ENCODE peak calls at places on chromosomes 6 and 20, in four cellular contexts. One of them, this sample, is unnamed. For H3K27me3, the result is how much of the 10 kb centered on the place peaks cover.

GRCh38 chr20:18056174-18057105 is 1.3 kb downstream of the OVOL2 start:
- DNase-seq in HepG2: no peak
- DNase-seq in IMR-90: no peak
- DNase-seq in GM23248: peak
- DNase-seq in this sample: peak

GRCh38 chr6:134533991-134534390 is 216.1 kb upstream of the SGK1 start:
- DNase-seq in HepG2: no peak
- DNase-seq in GM23248: no peak
- DNase-seq in IMR-90: no peak
- DNase-seq in this sample: no peak

GRCh38 chr6:70099732-70100131 is 203.2 kb downstream of the COL9A1 start:
- DNase-seq in IMR-90: no peak
- DNase-seq in GM23248: no peak
- DNase-seq in HepG2: no peak
- DNase-seq in this sample: no peak

GRCh38 chr20:36932476-36933426 is 18.8 kb downstream of the SAMHD1 start:
- DNase-seq in GM23248: peak
- DNase-seq in IMR-90: peak
- DNase-seq in HepG2: peak
- DNase-seq in this sample: no peak

GRCh38 chr6:79077680-79078056 is 386 bp downstream of the PHIP start:
- DNase-seq in IMR-90: no peak
- DNase-seq in HepG2: no peak
- DNase-seq in GM23248: peak
- DNase-seq in this sample: no peak

GRCh38 chr20:36439040-36439730 is 102.1 kb upstream of the MYL9 start:
- DNase-seq in IMR-90: peak
- DNase-seq in HepG2: peak
- DNase-seq in GM23248: peak
- DNase-seq in this sample: peak

GRCh38 chr6:113630738-113631535 is 226.2 kb upstream of the MARCKS start:
- DNase-seq in HepG2: no peak
- DNase-seq in GM23248: peak
- DNase-seq in IMR-90: peak
- DNase-seq in this sample: no peak

GRCh38 chr20:3545401-3545925 is 74.6 kb downstream of the ATRN start:
- DNase-seq in HepG2: no peak
- DNase-seq in IMR-90: no peak
- DNase-seq in GM23248: no peak
- DNase-seq in this sample: no peak

GRCh38 chr6:148761532-148761951 is 14.7 kb downstream of the UST start:
- DNase-seq in HepG2: no peak
- DNase-seq in IMR-90: peak
- DNase-seq in GM23248: no peak
- DNase-seq in this sample: peak

GRCh38 chr20:23159256-23159922 is 73.3 kb upstream of the CD93 start:
- DNase-seq in IMR-90: no peak
- DNase-seq in HepG2: no peak
- DNase-seq in GM23248: no peak
- DNase-seq in this sample: peak

GRCh38 chr6:87623248-87623647 is 33.3 kb downstream of the ORC3 start:
- DNase-seq in IMR-90: peak
- DNase-seq in GM23248: peak
- DNase-seq in HepG2: peak
- DNase-seq in this sample: no peak

GRCh38 chr20:15359056-15359455 is 1021.6 kb upstream of the FLRT3 start:
- DNase-seq in HepG2: no peak
- DNase-seq in IMR-90: peak
- DNase-seq in GM23248: peak
- DNase-seq in this sample: no peak

GRCh38 chr6:67073938-67074337 is 1366.9 kb upstream of the EYS start:
- DNase-seq in HepG2: no peak
- DNase-seq in GM23248: no peak
- DNase-seq in IMR-90: no peak
- DNase-seq in this sample: no peak

GRCh38 chr6:13422601-13423247 is 64.7 kb downstream of the GFOD1 start:
- DNase-seq in GM23248: no peak
- DNase-seq in IMR-90: peak
- DNase-seq in HepG2: no peak
- DNase-seq in this sample: peak

GRCh38 chr6:6925391-6926164 is 182.2 kb upstream of the RREB1 start:
- DNase-seq in HepG2: no peak
- DNase-seq in GM23248: peak
- DNase-seq in IMR-90: peak
- DNase-seq in this sample: no peak

GRCh38 chr6:2753116-2753489 is 2.4 kb upstream of the MYLK4 start:
- DNase-seq in GM23248: no peak
- DNase-seq in HepG2: no peak
- DNase-seq in IMR-90: no peak
- DNase-seq in this sample: no peak

GRCh38 chr6:37536462-37537225 is 37.0 kb upstream of the CCDC167 start:
- DNase-seq in IMR-90: no peak
- DNase-seq in HepG2: no peak
- DNase-seq in GM23248: no peak
- DNase-seq in this sample: peak
- H3K27me3 ChIP-seq in IMR-90: half or more
- H3K27me3 ChIP-seq in HepG2: under half
- H3K27me3 ChIP-seq in GM23248: half or more
- H3K27me3 ChIP-seq in this sample: half or more

GRCh38 chr20:50111120-50111828 is 1.7 kb downstream of the UBE2V1 start:
- DNase-seq in IMR-90: peak
- DNase-seq in HepG2: no peak
- DNase-seq in GM23248: peak
- DNase-seq in this sample: no peak
- H3K9ac ChIP-seq in IMR-90: peak
- H3K9ac ChIP-seq in HepG2: peak
- H3K9ac ChIP-seq in GM23248: peak
- H3K9ac ChIP-seq in this sample: no peak

GRCh38 chr6:53691667-53692133 is 26.1 kb upstream of the KLHL31 start:
- DNase-seq in IMR-90: no peak
- DNase-seq in HepG2: no peak
- DNase-seq in GM23248: peak
- DNase-seq in this sample: no peak
- H3K27me3 ChIP-seq in IMR-90: under half
- H3K27me3 ChIP-seq in HepG2: under half
- H3K27me3 ChIP-seq in GM23248: under half
- H3K27me3 ChIP-seq in this sample: under half

DNA sequence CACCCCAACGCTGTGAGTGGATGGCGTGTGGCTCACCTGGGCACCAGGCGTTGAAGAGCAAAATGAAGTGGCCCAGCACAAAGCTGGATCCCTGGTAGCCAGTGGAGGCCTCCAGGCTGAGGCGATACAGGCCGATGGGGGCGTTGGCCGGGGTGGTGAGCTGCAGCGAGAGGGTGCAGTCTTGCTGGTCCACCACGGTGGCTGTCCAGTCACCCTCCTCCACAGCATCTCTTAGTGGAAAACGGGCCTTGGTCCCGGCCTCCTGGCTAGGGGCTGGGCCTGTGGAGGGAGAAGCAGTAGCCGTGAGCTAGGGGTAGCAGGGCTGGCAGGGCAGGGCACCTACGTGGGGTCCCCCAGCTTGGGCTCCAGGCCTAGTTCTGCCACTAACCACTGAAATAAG is 9.3 kb downstream of the TGM2 start:
- DNase-seq in HepG2: no peak
- DNase-seq in GM23248: no peak
- DNase-seq in IMR-90: no peak
- DNase-seq in this sample: no peak
- H3K9ac ChIP-seq in HepG2: no peak
- H3K9ac ChIP-seq in GM23248: no peak
- H3K9ac ChIP-seq in IMR-90: no peak
- H3K9ac ChIP-seq in this sample: no peak

GRCh38 chr6:1605822-1606532 is 3.7 kb upstream of the FOXC1 start:
- DNase-seq in IMR-90: no peak
- DNase-seq in HepG2: no peak
- DNase-seq in GM23248: peak
- DNase-seq in this sample: no peak
- H3K27me3 ChIP-seq in IMR-90: under half
- H3K27me3 ChIP-seq in HepG2: under half
- H3K27me3 ChIP-seq in GM23248: half or more
- H3K27me3 ChIP-seq in this sample: half or more

GRCh38 chr20:44600758-44601562 is 18.6 kb downstream of the PKIG start:
- DNase-seq in IMR-90: peak
- DNase-seq in GM23248: peak
- DNase-seq in HepG2: no peak
- DNase-seq in this sample: no peak
- H3K9ac ChIP-seq in IMR-90: no peak
- H3K9ac ChIP-seq in GM23248: peak
- H3K9ac ChIP-seq in HepG2: no peak
- H3K9ac ChIP-seq in this sample: no peak

DNA sequence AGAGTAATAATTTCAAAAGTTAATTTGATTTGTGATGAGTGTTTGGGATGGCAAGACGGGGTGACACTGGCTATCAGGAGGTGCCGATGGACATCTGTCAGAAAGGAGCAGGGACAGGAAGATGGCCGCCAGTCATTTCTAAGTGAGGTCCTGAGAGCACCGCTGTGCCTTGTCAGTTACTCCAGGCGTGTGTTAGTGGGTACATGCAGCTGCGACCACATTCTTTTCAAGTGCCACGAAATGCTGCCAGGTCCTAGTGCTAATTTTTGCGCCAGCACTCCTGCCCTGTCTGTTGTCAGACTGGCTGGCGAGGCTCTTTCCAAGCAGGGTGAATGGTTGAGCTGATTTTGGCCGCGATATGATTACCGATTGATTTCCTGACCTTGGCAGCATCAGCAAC is 64.6 kb upstream of the INSM1 start:
- DNase-seq in IMR-90: no peak
- DNase-seq in GM23248: no peak
- DNase-seq in HepG2: no peak
- DNase-seq in this sample: no peak
- H3K27me3 ChIP-seq in IMR-90: under half
- H3K27me3 ChIP-seq in GM23248: under half
- H3K27me3 ChIP-seq in HepG2: under half
- H3K27me3 ChIP-seq in this sample: under half

GRCh38 chr6:35603326-35604202 is 85.2 kb downstream of the FKBP5 start:
- DNase-seq in GM23248: peak
- DNase-seq in HepG2: peak
- DNase-seq in IMR-90: no peak
- DNase-seq in this sample: no peak
- H3K9ac ChIP-seq in GM23248: no peak
- H3K9ac ChIP-seq in HepG2: peak
- H3K9ac ChIP-seq in IMR-90: no peak
- H3K9ac ChIP-seq in this sample: no peak